ENCODE peak calls at places on chromosome 6, in six cellular contexts. One of them, this sample, is unnamed.

GRCh38 chr6:136382676-136383075 is 93.0 kb upstream of the BCLAF1 start:
- DNase-seq in lung: no peak
- DNase-seq in ascending aorta: no peak
- DNase-seq in cardiac muscle cell: no peak
- DNase-seq in lower lobe of right lung: no peak
- DNase-seq in HL-60: no peak
- DNase-seq in this sample: no peak

GRCh38 chr6:105609375-105609991 is 206.6 kb upstream of the PREP start:
- DNase-seq in cardiac muscle cell: no peak
- DNase-seq in HL-60: no peak
- DNase-seq in lower lobe of right lung: peak
- DNase-seq in ascending aorta: no peak
- DNase-seq in lung: no peak
- DNase-seq in this sample: no peak

GRCh38 chr6:137013738-137014602 is 30.8 kb downstream of the IL20RA start:
- DNase-seq in ascending aorta: no peak
- DNase-seq in lung: no peak
- DNase-seq in cardiac muscle cell: peak
- DNase-seq in lower lobe of right lung: no peak
- DNase-seq in HL-60: no peak
- DNase-seq in this sample: no peak

GRCh38 chr6:156556830-156557229 is 220.3 kb upstream of the ARID1B start:
- DNase-seq in HL-60: no peak
- DNase-seq in lung: no peak
- DNase-seq in ascending aorta: no peak
- DNase-seq in cardiac muscle cell: no peak
- DNase-seq in lower lobe of right lung: no peak
- DNase-seq in this sample: no peak

GRCh38 chr6:139271056-139271455 is 20.7 kb downstream of the TXLNB start:
- DNase-seq in HL-60: no peak
- DNase-seq in lung: no peak
- DNase-seq in lower lobe of right lung: no peak
- DNase-seq in ascending aorta: no peak
- DNase-seq in cardiac muscle cell: no peak
- DNase-seq in this sample: no peak

GRCh38 chr6:52517502-52518278 is 59.2 kb downstream of the TRAM2 start:
- DNase-seq in ascending aorta: peak
- DNase-seq in lung: peak
- DNase-seq in lower lobe of right lung: no peak
- DNase-seq in cardiac muscle cell: no peak
- DNase-seq in HL-60: no peak
- DNase-seq in this sample: peak

GRCh38 chr6:1482381-1483166 is 93.2 kb downstream of the FOXF2 start:
- DNase-seq in lower lobe of right lung: no peak
- DNase-seq in ascending aorta: no peak
- DNase-seq in HL-60: no peak
- DNase-seq in lung: no peak
- DNase-seq in cardiac muscle cell: no peak
- DNase-seq in this sample: no peak

GRCh38 chr6:91352878-91353277 is 766.0 kb upstream of the MAP3K7 start:
- DNase-seq in ascending aorta: no peak
- DNase-seq in lung: no peak
- DNase-seq in HL-60: no peak
- DNase-seq in cardiac muscle cell: no peak
- DNase-seq in lower lobe of right lung: no peak
- DNase-seq in this sample: no peak

GRCh38 chr6:31737315-31738047 is 1.2 kb upstream of the CLIC1 start:
- DNase-seq in ascending aorta: no peak
- DNase-seq in HL-60: peak
- DNase-seq in lung: no peak
- DNase-seq in cardiac muscle cell: peak
- DNase-seq in lower lobe of right lung: no peak
- DNase-seq in this sample: no peak

GRCh38 chr6:25136879-25137278 is 142.3 kb upstream of the CARMIL1 start:
- DNase-seq in lower lobe of right lung: no peak
- DNase-seq in cardiac muscle cell: no peak
- DNase-seq in HL-60: no peak
- DNase-seq in lung: no peak
- DNase-seq in ascending aorta: no peak
- DNase-seq in this sample: no peak

GRCh38 chr6:146543211-146543939 is at the start of gene RAB32:
- DNase-seq in lower lobe of right lung: peak
- DNase-seq in HL-60: peak
- DNase-seq in ascending aorta: peak
- DNase-seq in cardiac muscle cell: peak
- DNase-seq in lung: peak
- DNase-seq in this sample: peak

GRCh38 chr6:15824851-15825250 is 162.0 kb upstream of the DTNBP1 start:
- DNase-seq in lower lobe of right lung: no peak
- DNase-seq in ascending aorta: no peak
- DNase-seq in HL-60: no peak
- DNase-seq in lung: no peak
- DNase-seq in cardiac muscle cell: no peak
- DNase-seq in this sample: no peak

GRCh38 chr6:128518531-128519131 is 1.8 kb downstream of the PTPRK start:
- DNase-seq in HL-60: no peak
- DNase-seq in lower lobe of right lung: no peak
- DNase-seq in ascending aorta: no peak
- DNase-seq in lung: no peak
- DNase-seq in cardiac muscle cell: no peak
- DNase-seq in this sample: no peak

GRCh38 chr6:15389079-15389758 is 143.3 kb downstream of the JARID2 start:
- DNase-seq in HL-60: peak
- DNase-seq in cardiac muscle cell: peak
- DNase-seq in ascending aorta: no peak
- DNase-seq in lower lobe of right lung: no peak
- DNase-seq in lung: no peak
- DNase-seq in this sample: no peak

GRCh38 chr6:13044390-13044789 is 283.9 kb downstream of the TBC1D7 start:
- DNase-seq in HL-60: peak
- DNase-seq in lower lobe of right lung: no peak
- DNase-seq in ascending aorta: no peak
- DNase-seq in lung: no peak
- DNase-seq in cardiac muscle cell: no peak
- DNase-seq in this sample: no peak

GRCh38 chr6:69732640-69733039 is 64.2 kb downstream of the LMBRD1 start:
- DNase-seq in cardiac muscle cell: no peak
- DNase-seq in HL-60: no peak
- DNase-seq in ascending aorta: no peak
- DNase-seq in lower lobe of right lung: no peak
- DNase-seq in lung: no peak
- DNase-seq in this sample: no peak

GRCh38 chr6:17866876-17867444 is 120.5 kb downstream of the KIF13A start:
- DNase-seq in ascending aorta: no peak
- DNase-seq in cardiac muscle cell: no peak
- DNase-seq in lower lobe of right lung: no peak
- DNase-seq in lung: no peak
- DNase-seq in HL-60: no peak
- DNase-seq in this sample: no peak

DNA sequence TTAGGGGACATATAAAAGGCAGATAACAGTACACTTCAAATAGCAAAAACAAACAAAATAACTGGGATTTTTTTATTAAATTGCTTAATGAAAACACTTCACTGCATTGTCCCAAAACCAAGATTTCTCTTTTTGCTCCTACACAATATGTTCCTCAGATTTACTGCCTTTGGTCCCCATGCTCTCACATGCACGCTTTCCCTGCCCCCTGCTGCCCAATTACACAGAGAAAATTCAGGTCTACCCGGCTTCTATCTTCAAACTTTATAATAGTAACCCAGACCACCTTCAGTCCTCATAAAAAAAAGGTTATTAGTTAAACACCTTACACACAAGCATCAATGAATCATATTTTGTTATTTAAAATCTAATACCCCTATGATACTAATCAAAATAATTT is 673.8 kb upstream of the HS3ST5 start:
- DNase-seq in lung: no peak
- DNase-seq in HL-60: no peak
- DNase-seq in ascending aorta: no peak
- DNase-seq in cardiac muscle cell: no peak
- DNase-seq in lower lobe of right lung: no peak
- DNase-seq in this sample: no peak
- TF ChIP-seq CTCF in lung: no peak
- TF ChIP-seq CTCF in HL-60: no peak
- TF ChIP-seq CTCF in ascending aorta: no peak
- TF ChIP-seq CTCF in cardiac muscle cell: no peak
- TF ChIP-seq CTCF in lower lobe of right lung: no peak
- TF ChIP-seq CTCF in this sample: no peak

GRCh38 chr6:47419621-47420020 is 58.0 kb upstream of the CD2AP start:
- DNase-seq in lower lobe of right lung: no peak
- DNase-seq in cardiac muscle cell: no peak
- DNase-seq in lung: no peak
- DNase-seq in HL-60: no peak
- DNase-seq in ascending aorta: no peak
- DNase-seq in this sample: no peak

GRCh38 chr6:47416396-47417345 is 60.9 kb upstream of the CD2AP start:
- DNase-seq in lung: no peak
- DNase-seq in cardiac muscle cell: no peak
- DNase-seq in lower lobe of right lung: no peak
- DNase-seq in ascending aorta: no peak
- DNase-seq in HL-60: no peak
- DNase-seq in this sample: no peak

GRCh38 chr6:47414517-47415167 is 62.9 kb upstream of the CD2AP start:
- DNase-seq in lung: no peak
- DNase-seq in lower lobe of right lung: no peak
- DNase-seq in cardiac muscle cell: no peak
- DNase-seq in ascending aorta: no peak
- DNase-seq in HL-60: peak
- DNase-seq in this sample: no peak

DNA sequence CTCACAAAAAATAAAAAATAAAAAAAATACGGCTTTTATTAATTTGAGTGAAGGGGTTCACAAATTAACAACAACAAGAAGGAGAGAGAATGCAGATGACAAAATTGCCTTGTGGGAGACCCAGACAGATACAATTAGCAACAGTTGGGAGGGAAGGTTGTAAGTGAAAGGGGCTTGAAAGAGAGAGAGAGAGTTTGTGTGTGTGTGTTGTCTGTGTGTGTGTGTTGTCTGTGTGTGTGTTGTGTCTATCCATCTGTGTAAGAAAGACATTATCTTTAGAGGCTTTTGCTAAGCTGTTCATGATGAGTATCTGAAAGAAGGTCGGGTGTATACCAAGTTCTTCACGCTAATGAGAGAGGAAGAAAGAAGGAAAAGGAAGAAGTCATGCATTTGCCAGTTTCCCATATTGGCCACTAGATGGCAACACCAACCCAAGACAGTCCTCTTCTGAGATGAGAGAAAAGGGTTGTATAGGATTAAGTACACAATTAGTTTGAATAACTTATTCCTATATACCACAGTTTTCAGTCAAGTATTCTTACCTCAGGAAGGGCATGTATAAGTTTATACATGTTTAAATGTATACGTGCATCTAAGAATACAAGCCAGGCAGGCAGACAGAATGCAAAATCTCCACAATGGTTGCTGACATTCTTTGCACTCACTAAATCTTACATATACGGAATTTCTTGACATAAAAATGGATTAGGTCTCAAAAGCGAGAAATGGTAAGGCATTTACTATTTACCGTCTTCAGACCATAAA is 63.7 kb upstream of the CD2AP start:
- DNase-seq in lung: no peak
- DNase-seq in cardiac muscle cell: peak
- DNase-seq in lower lobe of right lung: no peak
- DNase-seq in ascending aorta: no peak
- DNase-seq in HL-60: peak
- DNase-seq in this sample: no peak
- TF ChIP-seq CTCF in lung: peak
- TF ChIP-seq CTCF in cardiac muscle cell: peak
- TF ChIP-seq CTCF in lower lobe of right lung: peak
- TF ChIP-seq CTCF in ascending aorta: peak
- TF ChIP-seq CTCF in HL-60: peak
- TF ChIP-seq CTCF in this sample: no peak

DNA sequence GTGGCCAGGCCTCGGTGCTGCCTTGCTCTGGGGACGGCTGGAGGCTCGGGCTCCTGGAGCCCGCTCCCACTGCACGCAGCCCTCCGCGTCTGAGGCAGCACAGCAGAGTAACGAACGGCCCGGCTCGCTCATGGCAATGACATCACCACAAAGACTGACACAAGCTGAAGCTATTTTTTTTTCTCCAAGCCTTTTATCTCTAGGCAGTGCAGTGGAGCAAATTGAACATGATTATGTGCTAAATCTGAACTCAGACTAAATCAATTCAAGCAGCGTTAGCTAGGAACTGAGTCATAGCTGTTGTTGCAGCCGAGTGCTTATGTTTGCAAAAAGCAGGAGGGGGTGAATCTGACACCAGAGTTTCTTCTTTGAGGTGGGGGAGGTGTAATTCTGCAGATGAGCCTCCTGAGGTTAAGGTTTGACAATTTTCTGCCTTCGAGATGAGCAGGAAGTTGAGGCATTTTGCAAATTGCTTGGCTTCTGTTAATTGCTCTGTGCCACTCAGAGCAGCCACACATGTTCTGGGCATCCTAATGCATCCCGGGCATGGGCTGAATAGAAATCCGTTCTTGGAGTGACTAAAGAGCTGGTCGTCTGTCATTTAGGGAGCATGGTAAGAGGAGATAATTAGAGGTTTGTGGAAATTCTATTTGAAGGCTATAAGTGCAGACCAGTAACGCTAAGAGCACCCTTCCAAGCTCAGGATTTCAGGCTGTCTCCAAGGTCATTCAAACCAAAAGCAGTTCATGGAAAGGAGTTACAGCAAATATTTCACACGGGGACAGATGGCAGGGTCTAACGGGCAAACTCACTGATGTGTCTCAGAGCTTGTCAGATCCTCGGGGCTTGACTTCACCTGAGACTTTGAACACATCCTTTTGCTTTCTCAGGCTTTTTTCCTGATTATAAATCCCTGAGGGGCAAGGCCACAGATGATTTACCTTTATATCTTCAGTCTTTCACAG is 155.1 kb upstream of the ENPP5 start:
- DNase-seq in lung: no peak
- DNase-seq in lower lobe of right lung: peak
- DNase-seq in HL-60: no peak
- DNase-seq in cardiac muscle cell: peak
- DNase-seq in ascending aorta: no peak
- DNase-seq in this sample: no peak
- TF ChIP-seq CTCF in lung: no peak
- TF ChIP-seq CTCF in lower lobe of right lung: no peak
- TF ChIP-seq CTCF in HL-60: no peak
- TF ChIP-seq CTCF in cardiac muscle cell: no peak
- TF ChIP-seq CTCF in ascending aorta: no peak
- TF ChIP-seq CTCF in this sample: no peak

DNA sequence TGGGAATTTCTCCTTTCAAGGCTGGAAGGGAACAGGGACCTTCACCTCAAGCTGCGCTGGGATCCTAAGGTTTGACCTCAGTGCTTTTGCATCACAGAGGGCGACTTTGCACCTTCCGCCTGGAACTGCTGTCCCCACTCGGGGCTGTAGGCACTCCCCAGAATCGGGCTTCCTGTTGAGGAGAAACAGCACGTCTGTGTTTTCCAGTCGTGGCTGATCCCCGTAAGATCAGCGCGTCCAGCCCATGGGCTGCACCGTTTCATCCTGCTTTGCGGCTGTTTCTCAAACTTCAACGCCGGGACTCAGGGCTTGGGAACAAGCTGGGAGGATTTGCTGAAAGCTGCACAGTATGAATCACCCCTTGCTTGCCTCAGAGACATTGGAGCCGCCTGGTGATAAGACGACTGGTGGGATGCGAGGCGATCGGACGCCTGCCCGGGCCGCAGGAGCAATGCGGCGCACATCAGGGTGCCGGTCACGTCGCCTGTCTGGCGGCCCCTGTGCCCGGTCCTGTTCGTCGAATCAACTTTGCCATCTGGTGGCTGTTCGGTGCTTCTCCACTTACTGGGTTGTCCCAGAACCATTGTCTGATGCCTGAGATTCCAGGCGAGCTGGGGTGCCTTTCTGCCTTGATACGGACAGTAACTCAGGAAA is 53.6 kb upstream of the FRMD1 start:
- DNase-seq in HL-60: no peak
- DNase-seq in ascending aorta: no peak
- DNase-seq in cardiac muscle cell: peak
- DNase-seq in lower lobe of right lung: no peak
- DNase-seq in lung: peak
- DNase-seq in this sample: no peak
- TF ChIP-seq CTCF in HL-60: no peak
- TF ChIP-seq CTCF in ascending aorta: peak
- TF ChIP-seq CTCF in cardiac muscle cell: peak
- TF ChIP-seq CTCF in lower lobe of right lung: peak
- TF ChIP-seq CTCF in lung: peak
- TF ChIP-seq CTCF in this sample: no peak